ENCODE peak calls at places on chromosomes 11 and 22, in four cellular contexts. N is endothelial cell of umbilical vein, Z is prostate gland, M is stomach. G is an unnamed sample.

GRCh38 chr11:111231836-111232235 is 13.7 kb upstream of the POU2AF2 start:
- DNase-seq in Z (no peak), N (no peak), M (no peak), G (no peak)

GRCh38 chr11:131253142-131253884 is 117.1 kb upstream of the NTM start:
- DNase-seq in N (no peak), Z (no peak), M (no peak), G (no peak)

GRCh38 chr22:46754826-46755225 is 7.6 kb upstream of the TBC1D22A start:
- DNase-seq in Z (no peak), M (no peak), N (no peak), G (no peak)

GRCh38 chr11:122900803-122901202 is 18.2 kb downstream of the JHY start:
- DNase-seq in M (no peak), Z (no peak), N (no peak), G (no peak)

GRCh38 chr11:69352715-69353325 is 58.9 kb downstream of the MYEOV start:
- DNase-seq in N (peak), Z (no peak), M (peak), G (peak)

GRCh38 chr11:123973816-123974215 is 3.8 kb downstream of the OR10S1 start:
- DNase-seq in M (no peak), Z (no peak), N (peak), G (no peak)

GRCh38 chr11:78110830-78111229 is 28.6 kb downstream of the ALG8 start:
- DNase-seq in Z (no peak), N (no peak), M (no peak), G (no peak)

GRCh38 chr11:19935507-19935906 is 222.9 kb downstream of the NAV2 start:
- DNase-seq in M (no peak), Z (no peak), N (peak), G (no peak)

GRCh38 chr22:38032681-38033521 is 24.3 kb upstream of the PICK1 start:
- DNase-seq in N (no peak), M (no peak), Z (no peak), G (no peak)

GRCh38 chr11:33214187-33214586 is 43.0 kb upstream of the HIPK3 start:
- DNase-seq in M (no peak), Z (no peak), N (no peak), G (no peak)

GRCh38 chr11:128210148-128210940 is 377.0 kb downstream of the ETS1 start:
- DNase-seq in Z (peak), N (peak), M (no peak), G (no peak)

GRCh38 chr11:19978668-19979518 is 181.4 kb downstream of the DBX1 start:
- DNase-seq in N (peak), M (no peak), Z (peak), G (no peak)

GRCh38 chr11:44623716-44624491 is 58.4 kb downstream of the CD82 start:
- DNase-seq in M (peak), Z (peak), N (peak), G (peak)

GRCh38 chr11:61004037-61004641 is 32.7 kb downstream of the CD6 start:
- DNase-seq in N (no peak), M (no peak), Z (no peak), G (no peak)

GRCh38 chr11:19822531-19822930 is 109.9 kb downstream of the NAV2 start:
- DNase-seq in Z (no peak), N (no peak), M (no peak), G (no peak)

DNA sequence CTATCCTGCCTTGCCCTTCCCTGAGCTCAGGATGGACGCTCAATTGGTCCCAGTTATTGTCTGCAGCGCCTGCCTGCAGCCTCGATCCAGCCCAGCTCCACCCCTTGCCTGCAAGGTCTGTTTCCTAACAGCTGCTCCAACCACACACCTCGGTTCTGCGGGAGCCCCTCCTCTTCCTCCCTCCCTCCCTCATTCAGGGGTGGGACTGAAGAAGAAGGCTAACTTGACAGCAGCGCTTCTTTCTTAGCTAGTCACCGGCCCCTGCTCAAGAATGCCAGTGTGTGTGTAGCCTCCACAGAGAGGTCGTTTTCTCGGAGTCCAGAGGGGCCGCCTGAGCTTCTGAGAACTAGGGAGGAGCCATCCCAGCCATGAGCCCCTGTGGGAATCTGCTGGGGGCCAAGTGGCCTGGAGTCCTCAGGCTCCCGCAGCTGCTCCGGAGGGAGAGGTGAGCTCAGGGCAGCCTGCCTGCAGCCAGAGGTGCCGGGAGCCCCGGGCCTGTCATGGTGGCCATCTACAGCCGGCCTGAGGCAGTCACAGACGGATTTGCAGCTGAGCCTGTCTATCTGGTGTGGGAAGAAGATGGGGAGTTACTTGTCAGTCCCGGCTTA is 36.1 kb downstream of the LIMK2 start:
- DNase-seq in Z (peak), N (peak), M (peak), G (peak)
- TF ChIP-seq POLR2A in Z (peak), N (no peak), M (no peak), G (peak)

GRCh38 chr11:65354265-65355012 is at the start of gene TIGD3:
- DNase-seq in N (peak), M (peak), Z (peak), G (peak)
- TF ChIP-seq POLR2A in N (peak), M (no peak), Z (peak), G (peak)

DNA sequence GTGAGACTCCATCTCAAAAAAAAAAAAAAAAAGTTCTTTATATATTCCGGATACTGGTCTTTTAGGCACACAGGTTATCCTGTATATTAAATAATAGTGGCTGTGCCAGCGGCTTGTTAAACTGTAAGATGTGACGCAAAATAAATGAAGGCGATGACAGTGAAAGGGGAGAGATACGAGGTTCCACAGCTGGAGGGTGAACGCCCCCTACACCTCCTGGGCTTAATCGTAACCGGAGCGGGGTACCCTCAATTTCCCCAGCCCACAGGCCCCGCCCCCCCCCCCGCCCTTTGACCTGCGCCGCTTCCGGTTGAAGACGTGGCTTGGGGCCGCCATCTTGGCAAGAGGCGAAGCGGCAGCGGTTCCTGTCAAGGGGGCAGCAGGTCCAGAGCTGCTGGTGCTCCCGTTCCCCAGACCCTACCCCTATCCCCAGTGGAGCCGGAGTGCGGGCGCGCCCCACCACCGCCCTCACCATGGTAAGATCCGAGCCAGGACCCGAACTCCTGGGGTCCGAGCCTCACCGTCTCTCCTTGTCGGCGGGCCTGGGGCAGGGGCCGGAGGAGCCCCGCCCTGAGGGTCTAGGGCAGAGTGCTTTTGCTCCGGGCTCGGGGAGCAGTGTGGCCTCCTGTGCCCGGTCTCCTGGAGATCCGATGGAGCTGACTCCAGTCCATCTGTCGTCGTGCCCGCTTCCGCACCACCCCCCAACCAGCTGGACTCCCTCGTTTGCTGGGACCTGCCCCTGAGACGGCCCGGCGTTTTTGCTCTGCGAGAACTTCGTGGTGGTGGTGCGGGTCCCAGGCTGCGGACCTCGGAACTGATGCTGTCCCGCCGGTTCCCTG is at the start of gene ARCN1:
- DNase-seq in N (peak), Z (peak), M (peak), G (peak)
- TF ChIP-seq POLR2A in N (peak), Z (peak), M (no peak), G (peak)

GRCh38 chr22:27638329-27639179 is 163.0 kb downstream of the MN1 start:
- DNase-seq in Z (no peak), N (no peak), M (no peak), G (no peak)

GRCh38 chr22:27635852-27636251 is 165.7 kb downstream of the MN1 start:
- DNase-seq in Z (no peak), M (no peak), N (no peak), G (no peak)

GRCh38 chr22:27636716-27637503 is 164.6 kb downstream of the MN1 start:
- DNase-seq in N (no peak), Z (no peak), M (no peak), G (no peak)

GRCh38 chr22:27639180-27640086 is 162.1 kb downstream of the MN1 start:
- DNase-seq in N (no peak), M (no peak), Z (no peak), G (no peak)

DNA sequence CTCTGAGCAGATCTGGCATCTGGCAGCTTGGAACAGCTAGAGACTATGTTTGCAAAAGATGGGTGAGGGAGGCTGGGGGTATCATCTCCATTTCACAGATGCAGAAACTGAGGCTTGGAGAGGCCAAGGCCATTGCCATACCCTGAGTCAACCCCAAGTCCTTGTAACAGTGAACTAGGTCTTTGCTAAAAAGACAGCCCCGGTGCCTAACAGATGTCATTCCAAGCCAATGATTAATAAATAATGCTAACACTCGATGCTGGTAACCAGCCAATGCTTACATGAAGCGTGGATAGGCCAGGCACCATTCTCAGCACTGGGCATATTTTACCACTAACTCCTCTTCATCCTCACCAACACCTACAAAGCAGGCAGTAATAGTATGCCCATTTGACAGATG is 164.0 kb downstream of the MN1 start:
- DNase-seq in Z (no peak), M (no peak), N (no peak), G (no peak)
- TF ChIP-seq POLR2A in Z (no peak), M (no peak), N (no peak), G (no peak)

DNA sequence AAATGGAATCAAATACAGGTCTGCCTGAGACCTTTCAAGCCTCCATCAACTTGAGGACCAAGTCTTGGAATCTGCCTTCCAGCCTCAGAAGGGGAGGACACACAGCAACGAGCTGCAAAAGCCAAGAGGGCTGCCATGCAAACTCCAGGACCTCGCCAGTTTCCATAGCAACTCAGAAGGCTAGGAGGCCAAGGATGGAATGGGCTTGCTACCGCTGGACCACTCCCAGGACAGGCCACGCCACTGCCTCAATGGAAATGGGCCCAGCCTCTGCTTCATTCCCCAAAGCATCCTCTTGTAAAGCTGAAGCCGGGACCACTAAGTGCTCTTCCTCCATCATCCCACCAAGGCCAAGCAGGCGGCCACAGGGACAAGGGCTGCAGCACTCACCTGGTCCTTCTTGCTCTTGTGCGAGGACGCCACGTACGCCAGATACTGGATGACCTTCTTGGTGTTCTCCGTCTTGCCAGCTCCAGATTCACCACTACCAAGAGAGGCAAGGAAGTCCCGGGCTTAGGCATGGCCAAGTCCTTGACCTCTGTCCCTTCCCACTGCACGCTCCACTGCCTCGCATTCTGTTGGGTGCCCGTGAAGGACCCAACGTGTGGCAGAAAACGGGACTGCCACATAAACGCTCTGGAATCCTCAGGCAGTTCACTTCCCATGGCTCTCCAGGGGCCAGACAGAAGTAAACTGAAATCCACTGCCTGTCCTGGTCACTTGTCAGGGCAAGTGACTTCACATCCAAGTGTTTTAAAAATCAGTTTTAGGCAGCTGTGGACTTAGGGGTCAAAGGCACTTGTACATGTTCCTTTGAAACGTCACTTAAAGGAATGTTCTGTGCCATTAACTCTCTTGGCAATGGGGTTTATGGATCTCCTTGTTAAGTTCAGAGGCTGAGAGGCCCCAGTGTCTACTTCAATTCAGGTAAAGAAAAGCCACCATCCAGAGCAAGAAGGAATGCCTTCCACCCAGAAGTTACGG is 61.3 kb downstream of the MYH9 start:
- DNase-seq in Z (no peak), N (no peak), M (no peak), G (no peak)
- TF ChIP-seq POLR2A in Z (no peak), N (peak), M (no peak), G (no peak)

DNA sequence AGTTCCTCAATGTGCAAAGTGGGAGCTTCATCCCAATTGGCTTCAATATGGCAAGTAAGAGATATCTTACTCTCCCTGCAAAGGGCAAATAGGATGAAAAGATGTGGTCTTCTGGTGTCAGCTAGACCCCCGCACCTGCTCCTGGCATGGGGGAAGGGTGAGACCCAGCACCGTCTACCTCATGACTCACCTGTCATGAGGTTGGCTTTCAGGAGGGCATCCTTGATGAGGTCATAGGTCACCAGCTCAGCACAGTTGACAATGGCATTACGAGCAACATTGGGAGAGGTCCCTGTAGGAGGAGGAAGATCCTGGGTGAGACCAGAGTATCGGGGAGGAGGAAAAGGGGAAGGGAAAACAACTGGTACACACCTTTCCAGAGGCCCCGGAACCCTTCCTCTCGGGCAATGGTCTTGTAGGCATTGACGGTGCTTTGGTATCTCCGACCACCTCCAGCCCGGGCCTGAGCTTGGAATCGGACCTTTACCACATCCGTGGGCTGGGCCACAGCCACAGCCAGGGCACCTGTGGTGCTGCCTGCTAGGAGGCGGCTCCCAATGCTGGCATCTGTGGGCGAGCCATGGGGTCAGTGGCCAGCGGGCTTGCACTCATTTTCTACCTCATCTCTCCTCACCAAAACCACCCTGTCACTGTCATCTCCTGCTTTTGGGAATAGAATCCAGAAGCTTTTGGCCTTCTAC is 6.0 kb downstream of the UCP2 start:
- DNase-seq in N (no peak), Z (no peak), M (no peak), G (no peak)
- TF ChIP-seq POLR2A in N (no peak), Z (no peak), M (no peak), G (no peak)